ENCODE peak calls at places on chromosomes 7 and 10, in seven cellular contexts. One of them, this sample, is unnamed.

GRCh38 chr10:27950165-27950564 is 48.7 kb downstream of the ODAD2 start:
- DNase-seq in psoas muscle: no peak
- DNase-seq in IMR-90: peak
- DNase-seq in kidney epithelial cell: no peak
- DNase-seq in SJCRH30: no peak
- DNase-seq in heart right ventricle: no peak
- DNase-seq in adipocyte: peak
- DNase-seq in this sample: no peak

GRCh38 chr10:59012839-59013238 is 163.6 kb upstream of the PHYHIPL start:
- DNase-seq in psoas muscle: no peak
- DNase-seq in IMR-90: no peak
- DNase-seq in kidney epithelial cell: peak
- DNase-seq in SJCRH30: no peak
- DNase-seq in heart right ventricle: no peak
- DNase-seq in adipocyte: no peak
- DNase-seq in this sample: no peak

GRCh38 chr10:126459032-126459831 is 71.0 kb upstream of the ADAM12 start:
- DNase-seq in psoas muscle: no peak
- DNase-seq in IMR-90: peak
- DNase-seq in kidney epithelial cell: no peak
- DNase-seq in SJCRH30: no peak
- DNase-seq in heart right ventricle: no peak
- DNase-seq in adipocyte: peak
- DNase-seq in this sample: peak

GRCh38 chr10:99844433-99844955 is 62.1 kb downstream of the ABCC2 start:
- DNase-seq in psoas muscle: no peak
- DNase-seq in IMR-90: no peak
- DNase-seq in kidney epithelial cell: no peak
- DNase-seq in SJCRH30: peak
- DNase-seq in heart right ventricle: no peak
- DNase-seq in adipocyte: no peak
- DNase-seq in this sample: no peak

GRCh38 chr7:6232534-6232933 is 39.9 kb downstream of the CYTH3 start:
- DNase-seq in psoas muscle: peak
- DNase-seq in IMR-90: no peak
- DNase-seq in kidney epithelial cell: no peak
- DNase-seq in SJCRH30: no peak
- DNase-seq in heart right ventricle: peak
- DNase-seq in adipocyte: no peak
- DNase-seq in this sample: no peak

GRCh38 chr7:131174391-131174790 is 153.3 kb upstream of the MKLN1 start:
- DNase-seq in psoas muscle: no peak
- DNase-seq in IMR-90: no peak
- DNase-seq in kidney epithelial cell: no peak
- DNase-seq in SJCRH30: no peak
- DNase-seq in heart right ventricle: no peak
- DNase-seq in adipocyte: no peak
- DNase-seq in this sample: no peak

GRCh38 chr7:36119005-36119711 is 33.9 kb upstream of the EEPD1 start:
- DNase-seq in psoas muscle: no peak
- DNase-seq in IMR-90: peak
- DNase-seq in kidney epithelial cell: no peak
- DNase-seq in SJCRH30: no peak
- DNase-seq in heart right ventricle: peak
- DNase-seq in adipocyte: peak
- DNase-seq in this sample: peak

GRCh38 chr7:67644149-67644548 is 647.5 kb downstream of the TYW1 start:
- DNase-seq in psoas muscle: no peak
- DNase-seq in IMR-90: no peak
- DNase-seq in kidney epithelial cell: no peak
- DNase-seq in SJCRH30: no peak
- DNase-seq in heart right ventricle: no peak
- DNase-seq in adipocyte: no peak
- DNase-seq in this sample: no peak

GRCh38 chr7:135790371-135790977 is 41.9 kb upstream of the FAM180A start:
- DNase-seq in psoas muscle: no peak
- DNase-seq in IMR-90: no peak
- DNase-seq in kidney epithelial cell: no peak
- DNase-seq in SJCRH30: no peak
- DNase-seq in heart right ventricle: no peak
- DNase-seq in adipocyte: no peak
- DNase-seq in this sample: no peak

GRCh38 chr10:69847883-69848282 is 46.2 kb downstream of the COL13A1 start:
- DNase-seq in psoas muscle: no peak
- DNase-seq in IMR-90: peak
- DNase-seq in kidney epithelial cell: no peak
- DNase-seq in SJCRH30: no peak
- DNase-seq in heart right ventricle: no peak
- DNase-seq in adipocyte: no peak
- DNase-seq in this sample: no peak

GRCh38 chr7:30465342-30466170 is 13.0 kb downstream of the NOD1 start:
- DNase-seq in psoas muscle: no peak
- DNase-seq in IMR-90: peak
- DNase-seq in kidney epithelial cell: no peak
- DNase-seq in SJCRH30: no peak
- DNase-seq in heart right ventricle: no peak
- DNase-seq in adipocyte: peak
- DNase-seq in this sample: no peak

GRCh38 chr10:132630666-132631347 is 93.2 kb downstream of the INPP5A start:
- DNase-seq in psoas muscle: peak
- DNase-seq in IMR-90: no peak
- DNase-seq in kidney epithelial cell: no peak
- DNase-seq in SJCRH30: no peak
- DNase-seq in heart right ventricle: peak
- DNase-seq in adipocyte: no peak
- DNase-seq in this sample: peak

GRCh38 chr7:71752171-71752935 is 620.4 kb downstream of the GALNT17 start:
- DNase-seq in psoas muscle: peak
- DNase-seq in IMR-90: no peak
- DNase-seq in kidney epithelial cell: no peak
- DNase-seq in SJCRH30: peak
- DNase-seq in heart right ventricle: peak
- DNase-seq in adipocyte: peak
- DNase-seq in this sample: no peak

GRCh38 chr7:140645166-140645565 is 4.6 kb upstream of the DENND2A start:
- DNase-seq in psoas muscle: no peak
- DNase-seq in IMR-90: no peak
- DNase-seq in kidney epithelial cell: no peak
- DNase-seq in SJCRH30: peak
- DNase-seq in heart right ventricle: no peak
- DNase-seq in adipocyte: no peak
- DNase-seq in this sample: no peak

GRCh38 chr10:123997486-123998196 is 95.8 kb downstream of the CHST15 start:
- DNase-seq in psoas muscle: no peak
- DNase-seq in IMR-90: peak
- DNase-seq in kidney epithelial cell: peak
- DNase-seq in SJCRH30: no peak
- DNase-seq in heart right ventricle: no peak
- DNase-seq in adipocyte: peak
- DNase-seq in this sample: peak

GRCh38 chr10:68082815-68083395 is 7.8 kb upstream of the HERC4 start:
- DNase-seq in psoas muscle: no peak
- DNase-seq in IMR-90: peak
- DNase-seq in kidney epithelial cell: no peak
- DNase-seq in SJCRH30: no peak
- DNase-seq in heart right ventricle: no peak
- DNase-seq in adipocyte: peak
- DNase-seq in this sample: peak

GRCh38 chr7:20352573-20353304 is 22.0 kb downstream of the ITGB8 start:
- DNase-seq in psoas muscle: no peak
- DNase-seq in IMR-90: peak
- DNase-seq in kidney epithelial cell: peak
- DNase-seq in SJCRH30: no peak
- DNase-seq in heart right ventricle: no peak
- DNase-seq in adipocyte: peak
- DNase-seq in this sample: peak

GRCh38 chr7:25805027-25805687 is 346.8 kb upstream of the NFE2L3 start:
- DNase-seq in psoas muscle: no peak
- DNase-seq in IMR-90: peak
- DNase-seq in kidney epithelial cell: no peak
- DNase-seq in SJCRH30: no peak
- DNase-seq in heart right ventricle: no peak
- DNase-seq in adipocyte: peak
- DNase-seq in this sample: peak

GRCh38 chr7:93055543-93056107 is 62.2 kb downstream of the SAMD9 start:
- DNase-seq in psoas muscle: no peak
- DNase-seq in IMR-90: peak
- DNase-seq in kidney epithelial cell: no peak
- DNase-seq in SJCRH30: no peak
- DNase-seq in heart right ventricle: no peak
- DNase-seq in adipocyte: peak
- DNase-seq in this sample: peak

GRCh38 chr7:142797799-142798377 is 27.1 kb downstream of the PRSS2 start:
- DNase-seq in psoas muscle: no peak
- DNase-seq in IMR-90: no peak
- DNase-seq in kidney epithelial cell: no peak
- DNase-seq in SJCRH30: no peak
- DNase-seq in heart right ventricle: no peak
- DNase-seq in adipocyte: peak
- DNase-seq in this sample: no peak

GRCh38 chr7:142800103-142800502 is 29.3 kb downstream of the PRSS2 start:
- DNase-seq in psoas muscle: no peak
- DNase-seq in IMR-90: no peak
- DNase-seq in kidney epithelial cell: no peak
- DNase-seq in SJCRH30: no peak
- DNase-seq in heart right ventricle: no peak
- DNase-seq in adipocyte: no peak
- DNase-seq in this sample: no peak

GRCh38 chr7:142799483-142799882 is 28.7 kb downstream of the PRSS2 start:
- DNase-seq in psoas muscle: no peak
- DNase-seq in IMR-90: no peak
- DNase-seq in kidney epithelial cell: no peak
- DNase-seq in SJCRH30: no peak
- DNase-seq in heart right ventricle: no peak
- DNase-seq in adipocyte: no peak
- DNase-seq in this sample: no peak

GRCh38 chr7:142797342-142797798 is 26.6 kb downstream of the PRSS2 start:
- DNase-seq in psoas muscle: no peak
- DNase-seq in IMR-90: no peak
- DNase-seq in kidney epithelial cell: no peak
- DNase-seq in SJCRH30: no peak
- DNase-seq in heart right ventricle: no peak
- DNase-seq in adipocyte: no peak
- DNase-seq in this sample: no peak

GRCh38 chr7:142798451-142799438 is 28.0 kb downstream of the PRSS2 start:
- DNase-seq in psoas muscle: no peak
- DNase-seq in IMR-90: no peak
- DNase-seq in kidney epithelial cell: no peak
- DNase-seq in SJCRH30: no peak
- DNase-seq in heart right ventricle: no peak
- DNase-seq in adipocyte: no peak
- DNase-seq in this sample: no peak
- H3K4me3 ChIP-seq in psoas muscle: no peak
- H3K4me3 ChIP-seq in IMR-90: no peak
- H3K4me3 ChIP-seq in kidney epithelial cell: no peak
- H3K4me3 ChIP-seq in SJCRH30: no peak
- H3K4me3 ChIP-seq in heart right ventricle: no peak
- H3K4me3 ChIP-seq in adipocyte: no peak
- H3K4me3 ChIP-seq in this sample: no peak

DNA sequence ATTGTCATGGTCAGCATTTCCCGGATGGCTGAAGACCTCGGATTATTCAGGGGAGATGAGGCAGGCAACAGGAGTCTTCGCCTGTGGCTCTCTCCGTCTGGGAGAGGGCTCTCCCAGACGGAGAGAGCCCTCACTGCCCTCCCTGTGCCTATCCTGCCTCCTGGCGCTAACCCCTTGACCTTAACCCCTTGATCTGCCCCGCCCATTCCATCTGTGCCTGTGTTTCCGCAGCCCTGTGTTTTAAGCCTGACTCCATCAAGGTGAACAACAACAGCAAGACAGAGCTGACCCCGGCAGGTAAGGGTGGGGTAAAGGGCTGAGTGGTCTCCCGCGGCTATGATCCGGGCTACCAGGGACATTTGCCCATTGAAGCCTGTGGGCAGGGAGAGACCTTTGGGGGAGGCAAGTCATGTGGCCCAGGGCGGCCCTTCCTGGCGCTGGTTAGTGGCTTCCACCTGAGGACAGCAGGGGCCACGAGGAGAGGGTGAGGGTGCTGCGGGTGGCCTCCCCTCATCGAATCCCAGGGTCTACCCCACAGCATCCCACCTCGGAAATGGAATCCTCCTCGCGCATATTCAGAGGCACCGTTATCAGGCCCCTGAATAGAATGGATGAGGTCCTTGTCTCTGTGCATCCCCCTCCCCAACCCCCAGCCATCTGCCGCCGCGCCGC is 4.2 kb upstream of the MUC12 start:
- DNase-seq in psoas muscle: no peak
- DNase-seq in IMR-90: no peak
- DNase-seq in kidney epithelial cell: no peak
- DNase-seq in SJCRH30: no peak
- DNase-seq in heart right ventricle: no peak
- DNase-seq in adipocyte: no peak
- DNase-seq in this sample: no peak
- H3K4me3 ChIP-seq in psoas muscle: peak
- H3K4me3 ChIP-seq in IMR-90: no peak
- H3K4me3 ChIP-seq in kidney epithelial cell: no peak
- H3K4me3 ChIP-seq in SJCRH30: no peak
- H3K4me3 ChIP-seq in heart right ventricle: no peak
- H3K4me3 ChIP-seq in adipocyte: no peak
- H3K4me3 ChIP-seq in this sample: no peak

DNA sequence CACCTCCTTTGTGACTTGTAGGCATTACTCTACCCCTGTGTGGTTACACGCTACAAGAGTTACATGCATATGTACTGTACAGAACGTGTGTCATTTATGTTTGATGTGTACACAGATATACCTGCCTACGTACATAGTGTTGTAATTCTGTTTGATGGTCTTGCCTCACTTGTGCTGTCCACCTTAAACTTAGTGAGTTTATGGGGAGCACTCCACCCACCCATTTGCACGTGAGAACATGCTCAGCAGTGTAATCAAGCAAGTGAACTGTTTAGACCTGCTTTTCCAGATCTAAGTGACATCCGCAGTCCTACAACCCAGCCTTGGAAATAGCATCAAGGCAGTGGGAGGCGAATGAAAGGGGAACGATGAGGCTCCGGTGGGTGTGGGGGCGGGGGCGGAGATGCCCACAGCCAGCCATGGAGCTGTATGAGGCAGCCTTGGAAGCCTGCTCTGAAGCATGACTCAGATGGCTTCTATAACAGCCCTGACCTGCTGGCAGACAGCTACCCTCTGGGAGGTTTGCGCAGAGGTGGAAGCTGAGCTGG is 52.1 kb downstream of the SUFU start:
- DNase-seq in psoas muscle: peak
- DNase-seq in IMR-90: peak
- DNase-seq in kidney epithelial cell: no peak
- DNase-seq in SJCRH30: no peak
- DNase-seq in heart right ventricle: no peak
- DNase-seq in adipocyte: peak
- DNase-seq in this sample: peak
- H3K4me3 ChIP-seq in psoas muscle: peak
- H3K4me3 ChIP-seq in IMR-90: no peak
- H3K4me3 ChIP-seq in kidney epithelial cell: no peak
- H3K4me3 ChIP-seq in SJCRH30: no peak
- H3K4me3 ChIP-seq in heart right ventricle: no peak
- H3K4me3 ChIP-seq in adipocyte: no peak
- H3K4me3 ChIP-seq in this sample: no peak

GRCh38 chr7:108122181-108122580 is 8.0 kb downstream of the LAMB4 start:
- DNase-seq in psoas muscle: no peak
- DNase-seq in IMR-90: no peak
- DNase-seq in kidney epithelial cell: no peak
- DNase-seq in SJCRH30: no peak
- DNase-seq in heart right ventricle: no peak
- DNase-seq in adipocyte: no peak
- DNase-seq in this sample: no peak
- H3K4me3 ChIP-seq in psoas muscle: no peak
- H3K4me3 ChIP-seq in IMR-90: no peak
- H3K4me3 ChIP-seq in kidney epithelial cell: no peak
- H3K4me3 ChIP-seq in SJCRH30: no peak
- H3K4me3 ChIP-seq in heart right ventricle: no peak
- H3K4me3 ChIP-seq in adipocyte: no peak
- H3K4me3 ChIP-seq in this sample: no peak